ENCODE peak calls at places on chromosome 1, in four cellular contexts. W is retinal pigment epithelial cell, O is transverse colon, A is fibroblast of mammary gland. P is an unnamed sample.
A peak's percentile ranks its signal among the peaks of the same experiment; 100 is the strongest.

GRCh38 chr1:162627662-162628296 is 4.5 kb upstream of the DDR2 start:
- DNase-seq in W (no peak), O (no peak), A (peak; percentile 70), P (no peak)

GRCh38 chr1:45205000-45205909 is 1.1 kb downstream of the ZSWIM5 start:
- DNase-seq in A (no peak), W (no peak), O (peak; percentile 60), P (no peak)

GRCh38 chr1:119565131-119565772 is 58.2 kb downstream of the HSD3B1 start:
- DNase-seq in O (no peak), W (no peak), A (no peak), P (no peak)

GRCh38 chr1:84352298-84353106 is 45.8 kb upstream of the DNASE2B start:
- DNase-seq in W (no peak), O (no peak), A (peak; percentile 67), P (no peak)

GRCh38 chr1:67162954-67163353 is 3.3 kb upstream of the IL23R start:
- DNase-seq in A (peak; percentile 51), O (no peak), W (no peak), P (no peak)

GRCh38 chr1:42692941-42693340 is 10.7 kb downstream of the YBX1 start:
- DNase-seq in W (no peak), O (no peak), A (no peak), P (no peak)

GRCh38 chr1:203477748-203478147 is 2.1 kb downstream of the PRELP start:
- DNase-seq in A (no peak), W (no peak), O (no peak), P (no peak)

GRCh38 chr1:223487514-223488259 is 94.5 kb downstream of the CCDC185 start:
- DNase-seq in O (no peak), A (no peak), W (no peak), P (no peak)

GRCh38 chr1:205343431-205344009 is 13.2 kb downstream of the KLHDC8A start:
- DNase-seq in O (no peak), A (no peak), W (no peak), P (no peak)
- H3K4me3 ChIP-seq in O (peak overlapping the region; percentile 39), A (no peak overlapping the region), W (peak overlapping the region; percentile 48), P (peak overlapping the region; percentile 31)

GRCh38 chr1:180500689-180501088 is 1.7 kb downstream of the ACBD6 start:
- DNase-seq in O (no peak), A (no peak), W (no peak), P (no peak)

GRCh38 chr1:180503274-180503862 is 991 bp upstream of the ACBD6 start:
- DNase-seq in O (peak; percentile 22), W (no peak), A (no peak), P (no peak)

GRCh38 chr1:180501865-180502360 is 464 bp downstream of the ACBD6 start:
- DNase-seq in W (no peak), A (no peak), O (no peak), P (no peak)

GRCh38 chr1:180504186-180504585 is 1.8 kb upstream of the ACBD6 start:
- DNase-seq in A (no peak), O (no peak), W (no peak), P (no peak)

GRCh38 chr1:180502361-180503273 is at the start of gene ACBD6:
- DNase-seq in W (peak; percentile 25), O (peak; percentile 84), A (peak; percentile 87), P (no peak)
- TF ChIP-seq CTCF in W (peak; percentile 13), O (no peak), A (no peak), P (peak; percentile 2)

DNA sequence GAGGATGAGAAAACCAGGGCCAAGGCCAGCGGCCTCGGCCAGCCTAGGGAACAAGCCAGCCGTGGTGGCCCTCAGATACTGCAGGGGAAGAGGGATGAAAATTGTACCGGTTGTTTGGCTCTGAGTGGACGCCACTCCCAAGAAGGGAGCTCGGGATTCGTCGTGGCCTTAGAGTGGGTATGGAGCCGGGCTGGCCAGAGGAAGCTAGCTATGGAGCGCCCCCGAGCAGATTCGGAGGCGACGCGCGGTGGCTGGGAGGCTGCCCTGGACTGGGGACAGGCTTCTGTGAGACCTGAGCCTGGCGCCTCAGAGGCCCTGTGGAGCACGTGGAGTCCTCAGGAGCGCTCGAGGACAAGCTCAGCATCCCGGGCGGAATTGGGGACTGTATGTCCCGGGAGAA is 2.7 kb downstream of the PRRX1 start:
- DNase-seq in O (no peak), W (no peak), A (no peak), P (no peak)
- H3K4me3 ChIP-seq in O (no peak overlapping the region), W (peak overlapping the region; percentile 9), A (peak overlapping the region; percentile 97), P (no peak overlapping the region)

GRCh38 chr1:6414443-6414844 is 5.3 kb downstream of the HES2 start:
- DNase-seq in O (peak; percentile 56), A (peak; percentile 46), W (no peak), P (no peak)
- TF ChIP-seq CTCF in O (no peak), A (peak; percentile 52), W (peak; percentile 74), P (peak; percentile 76)

GRCh38 chr1:28087614-28088167 is 719 bp downstream of the EYA3 start:
- DNase-seq in W (no peak), O (no peak), A (peak; percentile 21), P (no peak)

GRCh38 chr1:28088168-28088961 is at the start of gene EYA3:
- DNase-seq in O (peak; percentile 99), A (peak; percentile 97), W (peak; percentile 93), P (peak; percentile 83)

GRCh38 chr1:28085129-28085528 is 3.3 kb downstream of the EYA3 start:
- DNase-seq in A (no peak), W (no peak), O (no peak), P (no peak)

GRCh38 chr1:28091043-28091781 is 2.8 kb upstream of the EYA3 start:
- DNase-seq in O (peak; percentile 88), W (no peak), A (peak; percentile 73), P (no peak)

DNA sequence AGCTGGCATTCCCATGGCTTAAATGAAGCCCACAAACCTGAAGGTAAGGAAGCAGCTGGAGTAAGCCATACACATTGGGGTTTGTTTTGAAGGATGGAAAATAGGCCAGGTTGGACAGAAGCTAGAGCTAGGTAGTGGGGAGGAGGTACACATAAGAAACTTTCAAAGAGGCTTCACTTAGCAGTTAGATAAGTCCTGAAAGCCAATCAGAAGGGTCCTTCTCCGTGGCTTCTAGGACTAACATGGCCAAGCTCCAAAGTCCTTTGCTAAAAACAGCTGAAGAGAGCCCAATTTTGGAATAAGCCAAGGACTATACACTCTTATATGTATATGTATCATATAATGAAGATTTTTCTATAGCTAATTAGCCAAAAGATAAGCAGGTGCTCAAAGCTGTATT is 1.8 kb downstream of the EYA3 start:
- DNase-seq in A (no peak), W (no peak), O (no peak), P (no peak)
- H3K4me3 ChIP-seq in A (no peak overlapping the region), W (no peak overlapping the region), O (no peak overlapping the region), P (peak overlapping the region; percentile 75)

GRCh38 chr1:111988743-111989453 is 570 bp downstream of the KCND3 start:
- DNase-seq in O (peak; percentile 13), A (no peak), W (no peak), P (no peak)

GRCh38 chr1:111990026-111990877 is 784 bp upstream of the KCND3 start:
- DNase-seq in A (no peak), W (no peak), O (peak; percentile 28), P (no peak)

GRCh38 chr1:111989531-111990025 is at the start of gene KCND3:
- DNase-seq in W (no peak), O (peak; percentile 28), A (peak; percentile 4), P (no peak)

GRCh38 chr1:111992396-111992985 is 3.0 kb upstream of the KCND3 start:
- DNase-seq in O (no peak), A (no peak), W (no peak), P (no peak)

DNA sequence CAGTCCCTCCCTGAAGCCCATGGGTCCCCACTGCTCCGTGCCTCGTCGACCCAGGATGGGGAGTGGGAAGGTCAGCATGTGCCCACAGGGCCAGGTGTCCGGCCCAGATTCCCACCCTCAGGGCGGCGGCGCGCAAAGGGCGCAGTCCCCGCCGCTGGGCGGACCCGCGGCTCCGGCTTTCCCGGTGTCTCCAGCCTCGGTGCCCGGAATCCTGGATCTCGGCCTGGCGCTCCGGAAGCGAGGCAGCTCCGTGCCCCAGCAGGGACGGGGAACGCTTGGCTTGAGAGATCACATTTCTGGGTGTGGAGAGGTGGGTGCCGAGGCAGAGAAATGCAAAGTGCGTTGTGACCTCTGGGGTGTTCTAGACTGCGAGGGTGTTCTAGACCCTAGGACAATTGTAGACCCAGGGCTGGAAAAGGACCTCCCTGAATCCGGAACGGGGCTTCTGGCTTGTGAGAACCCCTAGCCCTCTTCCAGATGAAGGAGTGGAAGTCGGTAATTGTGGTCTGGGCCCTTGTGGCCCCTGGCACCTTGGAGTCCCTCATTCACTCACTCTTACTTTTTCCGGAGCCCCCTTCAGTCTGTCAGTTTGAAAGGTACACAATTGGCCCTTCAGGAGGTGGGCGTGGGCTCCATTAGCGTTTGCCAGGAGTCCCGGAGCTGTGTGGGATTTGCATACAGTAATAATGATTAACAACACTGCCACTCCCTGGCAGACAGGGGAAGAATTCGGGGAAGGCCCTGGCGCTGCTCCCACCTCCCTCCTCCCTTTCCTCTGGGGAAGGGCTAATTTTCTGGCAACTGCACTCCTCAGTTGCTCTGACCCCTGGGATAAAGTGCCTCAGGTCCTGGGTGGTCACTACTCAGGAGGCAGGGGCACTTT is 1.7 kb upstream of the KCND3 start:
- DNase-seq in A (peak; percentile 20), W (peak; percentile 12), O (peak; percentile 72), P (no peak)
- TF ChIP-seq CTCF in A (peak; percentile 11), W (peak; percentile 41), O (no peak), P (no peak)

GRCh38 chr1:72285074-72285425 is 2.7 kb upstream of the NEGR1 start:
- DNase-seq in W (no peak), A (no peak), O (no peak), P (no peak)
- H3K4me3 ChIP-seq in W (peak overlapping the region; percentile 90), A (peak overlapping the region; percentile 86), O (peak overlapping the region; percentile 45), P (peak overlapping the region; percentile 72)

GRCh38 chr1:38919075-38919474 is 22.6 kb downstream of the RHBDL2 start:
- DNase-seq in W (no peak), O (no peak), A (no peak), P (no peak)
- TF ChIP-seq CTCF in W (no peak), O (no peak), A (no peak), P (no peak)

DNA sequence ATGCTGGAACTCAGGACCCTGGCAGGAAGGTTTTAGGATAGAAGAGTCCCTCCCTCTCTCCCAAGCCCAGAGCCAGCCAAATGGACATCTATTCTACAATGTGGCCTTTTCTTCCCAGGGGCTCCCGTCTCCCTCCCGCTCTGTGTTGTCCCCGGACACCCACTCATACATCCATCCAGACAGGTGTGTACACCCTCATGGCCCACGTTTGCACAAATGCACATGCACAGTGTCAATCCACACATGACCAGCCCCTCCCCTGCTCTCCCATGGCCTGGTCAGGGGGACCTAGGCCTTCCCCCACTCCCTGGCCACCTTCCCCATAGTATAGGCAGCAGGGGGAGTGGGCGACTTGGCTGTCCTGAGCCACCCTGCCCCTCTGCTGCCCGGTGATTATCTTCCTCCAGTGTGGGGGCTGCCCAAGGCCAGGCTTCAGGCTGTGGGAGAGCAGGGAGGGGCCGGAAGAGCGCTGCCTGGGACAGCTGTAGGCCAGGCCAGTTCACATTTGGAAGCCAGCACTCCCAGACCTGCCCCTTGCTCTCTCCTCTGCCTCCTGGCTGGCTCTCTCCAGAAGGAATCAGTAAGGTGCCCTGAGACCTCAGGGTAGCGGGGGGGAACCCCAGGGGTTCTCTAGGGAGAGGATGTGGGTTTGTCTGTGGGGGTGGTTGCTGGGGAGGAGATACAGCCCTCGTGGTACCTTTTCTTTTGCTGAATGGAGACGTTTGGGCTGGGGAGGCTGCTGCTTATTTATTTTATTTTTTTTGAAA is 4.1 kb upstream of the PTPN7 start:
- DNase-seq in W (no peak), A (no peak), O (peak; percentile 51), P (no peak)
- H3K4me3 ChIP-seq in W (no peak overlapping the region), A (no peak overlapping the region), O (no peak overlapping the region), P (no peak overlapping the region)

P was measured in epithelial cell of proximal tubule.